ENCODE peak calls at places on chromosome 22, in eight cellular contexts. One of them, this sample, is unnamed. For H3K9me3, the result is how much of the 10 kb centered on the place peaks cover.

GRCh38 chr22:38923463-38924196 is 33.8 kb upstream of the APOBEC3A start:
- DNase-seq in ovary: peak
- DNase-seq in uterus: peak
- DNase-seq in heart right ventricle: peak
- DNase-seq in left ventricle myocardium inferior: peak
- DNase-seq in heart left ventricle: peak
- DNase-seq in CD4-positive, CD25-positive, alpha-beta regulatory T cell: no peak
- DNase-seq in cardiac muscle cell: peak
- DNase-seq in this sample: no peak

GRCh38 chr22:32957093-32957835 is 100.9 kb downstream of the SYN3 start:
- DNase-seq in heart right ventricle: no peak
- DNase-seq in heart left ventricle: no peak
- DNase-seq in CD4-positive, CD25-positive, alpha-beta regulatory T cell: no peak
- DNase-seq in ovary: no peak
- DNase-seq in left ventricle myocardium inferior: no peak
- DNase-seq in uterus: no peak
- DNase-seq in cardiac muscle cell: no peak
- DNase-seq in this sample: no peak

GRCh38 chr22:23882370-23882769 is 11.8 kb upstream of the MIF start:
- DNase-seq in CD4-positive, CD25-positive, alpha-beta regulatory T cell: no peak
- DNase-seq in cardiac muscle cell: no peak
- DNase-seq in uterus: no peak
- DNase-seq in heart left ventricle: no peak
- DNase-seq in heart right ventricle: no peak
- DNase-seq in left ventricle myocardium inferior: no peak
- DNase-seq in ovary: no peak
- DNase-seq in this sample: no peak

GRCh38 chr22:21815958-21816357 is 51.5 kb downstream of the MAPK1 start:
- DNase-seq in CD4-positive, CD25-positive, alpha-beta regulatory T cell: no peak
- DNase-seq in heart left ventricle: no peak
- DNase-seq in ovary: no peak
- DNase-seq in heart right ventricle: no peak
- DNase-seq in left ventricle myocardium inferior: no peak
- DNase-seq in uterus: no peak
- DNase-seq in cardiac muscle cell: no peak
- DNase-seq in this sample: no peak

GRCh38 chr22:29032584-29032983 is 29.0 kb downstream of the C22orf31 start:
- DNase-seq in left ventricle myocardium inferior: no peak
- DNase-seq in uterus: no peak
- DNase-seq in heart left ventricle: no peak
- DNase-seq in CD4-positive, CD25-positive, alpha-beta regulatory T cell: no peak
- DNase-seq in cardiac muscle cell: no peak
- DNase-seq in ovary: no peak
- DNase-seq in heart right ventricle: no peak
- DNase-seq in this sample: no peak

GRCh38 chr22:38415561-38416321 is 39.3 kb downstream of the KCNJ4 start:
- DNase-seq in uterus: no peak
- DNase-seq in cardiac muscle cell: no peak
- DNase-seq in CD4-positive, CD25-positive, alpha-beta regulatory T cell: no peak
- DNase-seq in heart left ventricle: peak
- DNase-seq in ovary: no peak
- DNase-seq in left ventricle myocardium inferior: peak
- DNase-seq in heart right ventricle: peak
- DNase-seq in this sample: no peak

GRCh38 chr22:17897864-17898263 is 123.6 kb upstream of the BID start:
- DNase-seq in cardiac muscle cell: no peak
- DNase-seq in CD4-positive, CD25-positive, alpha-beta regulatory T cell: no peak
- DNase-seq in ovary: no peak
- DNase-seq in heart left ventricle: no peak
- DNase-seq in heart right ventricle: no peak
- DNase-seq in uterus: no peak
- DNase-seq in left ventricle myocardium inferior: no peak
- DNase-seq in this sample: no peak

GRCh38 chr22:29520851-29521250 is 32.7 kb downstream of the THOC5 start:
- DNase-seq in uterus: no peak
- DNase-seq in ovary: no peak
- DNase-seq in cardiac muscle cell: no peak
- DNase-seq in heart left ventricle: no peak
- DNase-seq in CD4-positive, CD25-positive, alpha-beta regulatory T cell: no peak
- DNase-seq in left ventricle myocardium inferior: no peak
- DNase-seq in heart right ventricle: no peak
- DNase-seq in this sample: no peak

GRCh38 chr22:35736166-35736565 is 18.5 kb downstream of the APOL5 start:
- DNase-seq in left ventricle myocardium inferior: no peak
- DNase-seq in ovary: no peak
- DNase-seq in CD4-positive, CD25-positive, alpha-beta regulatory T cell: no peak
- DNase-seq in heart right ventricle: no peak
- DNase-seq in cardiac muscle cell: no peak
- DNase-seq in uterus: no peak
- DNase-seq in heart left ventricle: no peak
- DNase-seq in this sample: no peak

GRCh38 chr22:37410174-37411055 is 16.9 kb downstream of the ELFN2 start:
- DNase-seq in ovary: no peak
- DNase-seq in uterus: no peak
- DNase-seq in heart right ventricle: no peak
- DNase-seq in heart left ventricle: no peak
- DNase-seq in cardiac muscle cell: no peak
- DNase-seq in left ventricle myocardium inferior: no peak
- DNase-seq in CD4-positive, CD25-positive, alpha-beta regulatory T cell: no peak
- DNase-seq in this sample: no peak

GRCh38 chr22:38881464-38881871 is 9.5 kb upstream of the CBX6 start:
- DNase-seq in left ventricle myocardium inferior: no peak
- DNase-seq in cardiac muscle cell: peak
- DNase-seq in heart left ventricle: no peak
- DNase-seq in uterus: peak
- DNase-seq in CD4-positive, CD25-positive, alpha-beta regulatory T cell: no peak
- DNase-seq in ovary: peak
- DNase-seq in heart right ventricle: no peak
- DNase-seq in this sample: no peak

GRCh38 chr22:34281738-34282137 is 361.5 kb upstream of the LARGE1 start:
- DNase-seq in heart left ventricle: no peak
- DNase-seq in ovary: no peak
- DNase-seq in uterus: no peak
- DNase-seq in cardiac muscle cell: no peak
- DNase-seq in CD4-positive, CD25-positive, alpha-beta regulatory T cell: no peak
- DNase-seq in heart right ventricle: no peak
- DNase-seq in left ventricle myocardium inferior: no peak
- DNase-seq in this sample: no peak

GRCh38 chr22:39423976-39424375 is 24.4 kb downstream of the TAB1 start:
- DNase-seq in ovary: no peak
- DNase-seq in heart right ventricle: no peak
- DNase-seq in cardiac muscle cell: no peak
- DNase-seq in uterus: no peak
- DNase-seq in left ventricle myocardium inferior: no peak
- DNase-seq in heart left ventricle: no peak
- DNase-seq in CD4-positive, CD25-positive, alpha-beta regulatory T cell: no peak
- DNase-seq in this sample: no peak

GRCh38 chr22:24200616-24201212 is 19.4 kb downstream of the SUSD2 start:
- DNase-seq in ovary: no peak
- DNase-seq in heart left ventricle: no peak
- DNase-seq in uterus: no peak
- DNase-seq in left ventricle myocardium inferior: no peak
- DNase-seq in CD4-positive, CD25-positive, alpha-beta regulatory T cell: no peak
- DNase-seq in heart right ventricle: no peak
- DNase-seq in cardiac muscle cell: no peak
- DNase-seq in this sample: no peak

GRCh38 chr22:46897246-46897623 is 134.8 kb downstream of the TBC1D22A start:
- DNase-seq in left ventricle myocardium inferior: no peak
- DNase-seq in cardiac muscle cell: no peak
- DNase-seq in ovary: no peak
- DNase-seq in heart right ventricle: no peak
- DNase-seq in CD4-positive, CD25-positive, alpha-beta regulatory T cell: no peak
- DNase-seq in uterus: no peak
- DNase-seq in heart left ventricle: no peak
- DNase-seq in this sample: no peak

GRCh38 chr22:37215890-37216289 is 3.6 kb upstream of the SSTR3 start:
- DNase-seq in uterus: no peak
- DNase-seq in cardiac muscle cell: no peak
- DNase-seq in CD4-positive, CD25-positive, alpha-beta regulatory T cell: no peak
- DNase-seq in heart left ventricle: no peak
- DNase-seq in ovary: no peak
- DNase-seq in heart right ventricle: no peak
- DNase-seq in left ventricle myocardium inferior: no peak
- DNase-seq in this sample: no peak

GRCh38 chr22:39253427-39254070 is 8.8 kb upstream of the PDGFB start:
- DNase-seq in heart left ventricle: peak
- DNase-seq in cardiac muscle cell: peak
- DNase-seq in CD4-positive, CD25-positive, alpha-beta regulatory T cell: no peak
- DNase-seq in heart right ventricle: peak
- DNase-seq in left ventricle myocardium inferior: peak
- DNase-seq in ovary: peak
- DNase-seq in uterus: peak
- DNase-seq in this sample: no peak

GRCh38 chr22:32205974-32206773 is 1.3 kb upstream of the RFPL2 start:
- DNase-seq in CD4-positive, CD25-positive, alpha-beta regulatory T cell: no peak
- DNase-seq in cardiac muscle cell: no peak
- DNase-seq in left ventricle myocardium inferior: no peak
- DNase-seq in heart right ventricle: no peak
- DNase-seq in ovary: no peak
- DNase-seq in heart left ventricle: no peak
- DNase-seq in uterus: no peak
- DNase-seq in this sample: no peak

GRCh38 chr22:17777005-17777716 is 2.9 kb upstream of the BID start:
- DNase-seq in uterus: no peak
- DNase-seq in ovary: no peak
- DNase-seq in heart right ventricle: peak
- DNase-seq in left ventricle myocardium inferior: no peak
- DNase-seq in cardiac muscle cell: no peak
- DNase-seq in CD4-positive, CD25-positive, alpha-beta regulatory T cell: peak
- DNase-seq in heart left ventricle: peak
- DNase-seq in this sample: no peak

GRCh38 chr22:39558254-39558727 is 12.3 kb upstream of the CACNA1I start:
- DNase-seq in cardiac muscle cell: peak
- DNase-seq in left ventricle myocardium inferior: no peak
- DNase-seq in uterus: no peak
- DNase-seq in heart right ventricle: no peak
- DNase-seq in heart left ventricle: no peak
- DNase-seq in CD4-positive, CD25-positive, alpha-beta regulatory T cell: no peak
- DNase-seq in ovary: no peak
- DNase-seq in this sample: no peak

GRCh38 chr22:32793604-32794003 is 7.9 kb upstream of the TIMP3 start:
- DNase-seq in heart left ventricle: no peak
- DNase-seq in cardiac muscle cell: no peak
- DNase-seq in CD4-positive, CD25-positive, alpha-beta regulatory T cell: no peak
- DNase-seq in heart right ventricle: no peak
- DNase-seq in left ventricle myocardium inferior: no peak
- DNase-seq in ovary: no peak
- DNase-seq in uterus: no peak
- DNase-seq in this sample: no peak

GRCh38 chr22:29201722-29202230 is 3.9 kb upstream of the EMID1 start:
- DNase-seq in CD4-positive, CD25-positive, alpha-beta regulatory T cell: no peak
- DNase-seq in uterus: no peak
- DNase-seq in cardiac muscle cell: no peak
- DNase-seq in heart left ventricle: no peak
- DNase-seq in left ventricle myocardium inferior: no peak
- DNase-seq in heart right ventricle: no peak
- DNase-seq in ovary: no peak
- DNase-seq in this sample: no peak

GRCh38 chr22:32082331-32082730 is 39.3 kb downstream of the SLC5A1 start:
- DNase-seq in ovary: no peak
- DNase-seq in cardiac muscle cell: no peak
- DNase-seq in uterus: no peak
- DNase-seq in left ventricle myocardium inferior: no peak
- DNase-seq in heart right ventricle: no peak
- DNase-seq in heart left ventricle: no peak
- DNase-seq in CD4-positive, CD25-positive, alpha-beta regulatory T cell: no peak
- DNase-seq in this sample: no peak

DNA sequence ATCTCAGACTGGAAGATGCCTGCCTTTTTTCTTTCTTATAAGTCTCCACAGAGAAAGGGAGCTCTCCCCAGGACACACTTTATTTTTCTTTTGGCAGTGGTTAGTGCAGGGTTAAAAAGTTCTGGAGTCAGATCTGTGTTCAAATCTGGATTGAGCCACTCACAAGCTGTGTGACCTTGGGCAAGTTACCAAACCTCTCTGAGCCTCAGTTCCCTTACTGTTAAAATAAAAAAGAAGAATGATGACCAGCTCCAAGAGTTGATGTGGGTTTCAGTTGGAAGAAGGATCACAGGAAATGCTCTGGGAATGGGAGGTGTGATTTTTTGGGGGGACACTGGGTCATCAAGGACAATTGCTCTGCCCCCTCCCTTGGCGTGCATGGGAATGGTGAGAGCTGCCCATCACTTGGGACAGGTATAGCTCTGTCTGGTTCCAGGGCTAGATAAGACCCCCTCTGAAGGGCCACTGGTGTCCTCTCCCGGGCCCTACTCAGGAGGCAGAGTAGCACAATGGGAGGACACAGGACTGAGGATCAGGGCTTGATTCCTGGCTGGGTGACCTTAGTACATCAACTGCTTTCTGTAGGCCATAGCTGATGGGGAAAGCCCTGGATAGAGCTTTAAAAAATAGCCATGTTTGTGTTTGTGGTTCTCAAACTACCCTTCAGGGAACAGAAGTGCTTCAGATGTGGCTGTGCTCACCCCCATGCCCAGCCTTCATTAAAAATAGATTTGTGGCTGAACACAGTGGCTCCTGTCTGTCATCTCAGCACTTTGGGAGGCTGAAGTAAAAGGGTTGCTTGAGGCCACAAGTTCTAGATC is 228.3 kb downstream of the MIAT start:
- DNase-seq in cardiac muscle cell: no peak
- DNase-seq in heart right ventricle: no peak
- DNase-seq in uterus: no peak
- DNase-seq in CD4-positive, CD25-positive, alpha-beta regulatory T cell: no peak
- DNase-seq in heart left ventricle: no peak
- DNase-seq in left ventricle myocardium inferior: no peak
- DNase-seq in ovary: no peak
- DNase-seq in this sample: no peak
- H3K9me3 ChIP-seq in cardiac muscle cell: under half
- H3K9me3 ChIP-seq in heart right ventricle: under half
- H3K9me3 ChIP-seq in uterus: under half
- H3K9me3 ChIP-seq in CD4-positive, CD25-positive, alpha-beta regulatory T cell: under half
- H3K9me3 ChIP-seq in heart left ventricle: under half
- H3K9me3 ChIP-seq in left ventricle myocardium inferior: under half
- H3K9me3 ChIP-seq in ovary: under half
- H3K9me3 ChIP-seq in this sample: under half

GRCh38 chr22:49088801-49089791 is 738.6 kb downstream of the BRD1 start:
- DNase-seq in cardiac muscle cell: no peak
- DNase-seq in uterus: no peak
- DNase-seq in ovary: no peak
- DNase-seq in heart right ventricle: no peak
- DNase-seq in CD4-positive, CD25-positive, alpha-beta regulatory T cell: no peak
- DNase-seq in left ventricle myocardium inferior: no peak
- DNase-seq in heart left ventricle: no peak
- DNase-seq in this sample: no peak
- H3K9me3 ChIP-seq in cardiac muscle cell: under half
- H3K9me3 ChIP-seq in uterus: under half
- H3K9me3 ChIP-seq in ovary: under half
- H3K9me3 ChIP-seq in heart right ventricle: under half
- H3K9me3 ChIP-seq in CD4-positive, CD25-positive, alpha-beta regulatory T cell: under half
- H3K9me3 ChIP-seq in left ventricle myocardium inferior: under half
- H3K9me3 ChIP-seq in heart left ventricle: under half
- H3K9me3 ChIP-seq in this sample: under half

GRCh38 chr22:45881524-45881875 is 95.5 kb downstream of the WNT7B start:
- DNase-seq in cardiac muscle cell: no peak
- DNase-seq in CD4-positive, CD25-positive, alpha-beta regulatory T cell: no peak
- DNase-seq in uterus: peak
- DNase-seq in heart left ventricle: no peak
- DNase-seq in ovary: no peak
- DNase-seq in heart right ventricle: no peak
- DNase-seq in left ventricle myocardium inferior: no peak
- DNase-seq in this sample: no peak
- H3K9me3 ChIP-seq in cardiac muscle cell: under half
- H3K9me3 ChIP-seq in CD4-positive, CD25-positive, alpha-beta regulatory T cell: under half
- H3K9me3 ChIP-seq in uterus: under half
- H3K9me3 ChIP-seq in heart left ventricle: under half
- H3K9me3 ChIP-seq in ovary: under half
- H3K9me3 ChIP-seq in heart right ventricle: under half
- H3K9me3 ChIP-seq in left ventricle myocardium inferior: under half
- H3K9me3 ChIP-seq in this sample: under half

GRCh38 chr22:48605856-48606255 is 1221.8 kb downstream of the BRD1 start:
- DNase-seq in cardiac muscle cell: no peak
- DNase-seq in CD4-positive, CD25-positive, alpha-beta regulatory T cell: no peak
- DNase-seq in heart left ventricle: no peak
- DNase-seq in heart right ventricle: no peak
- DNase-seq in uterus: no peak
- DNase-seq in ovary: peak
- DNase-seq in left ventricle myocardium inferior: no peak
- DNase-seq in this sample: no peak
- H3K9me3 ChIP-seq in cardiac muscle cell: under half
- H3K9me3 ChIP-seq in CD4-positive, CD25-positive, alpha-beta regulatory T cell: under half
- H3K9me3 ChIP-seq in heart left ventricle: under half
- H3K9me3 ChIP-seq in heart right ventricle: under half
- H3K9me3 ChIP-seq in uterus: under half
- H3K9me3 ChIP-seq in ovary: under half
- H3K9me3 ChIP-seq in left ventricle myocardium inferior: under half
- H3K9me3 ChIP-seq in this sample: under half

This sample was measured in NT2/D1.